ENCODE peak calls at places on chromosomes 11 and 22, in six cellular contexts. L, A, E, Q, I and O are unnamed samples.

GRCh38 chr11:120660024-120660565 is 148.5 kb downstream of the GRIK4 start:
- DNase-seq in I (peak), E (no peak), Q (peak), A (no peak), L (no peak), O (peak)

GRCh38 chr11:63564056-63564784 is 1.0 kb upstream of the PLAAT2 start:
- DNase-seq in E (no peak), Q (no peak), I (no peak), L (no peak), A (peak), O (no peak)

GRCh38 chr11:67581469-67581868 is 2.1 kb upstream of the GSTP1 start:
- DNase-seq in E (no peak), Q (no peak), L (no peak), I (no peak), A (no peak), O (peak)

GRCh38 chr11:70517203-70517602 is 118.9 kb downstream of the CTTN start:
- DNase-seq in Q (no peak), E (no peak), I (no peak), L (no peak), A (no peak), O (no peak)

GRCh38 chr11:72924568-72925190 is 110.5 kb downstream of the ATG16L2 start:
- DNase-seq in A (no peak), E (peak), I (peak), L (no peak), Q (peak), O (no peak)

GRCh38 chr11:9803685-9804413 is 140.0 kb downstream of the SWAP70 start:
- DNase-seq in I (no peak), E (no peak), A (no peak), L (no peak), Q (no peak), O (no peak)

GRCh38 chr11:12508151-12508740 is 130.9 kb downstream of the PARVA start:
- DNase-seq in I (no peak), E (peak), A (no peak), Q (peak), L (no peak), O (no peak)

GRCh38 chr22:49712195-49712791 is 115.4 kb downstream of the BRD1 start:
- DNase-seq in E (no peak), L (peak), Q (peak), I (no peak), A (no peak), O (peak)

GRCh38 chr22:47160141-47160541 is 397.7 kb downstream of the TBC1D22A start:
- DNase-seq in Q (no peak), I (no peak), A (no peak), L (no peak), E (no peak), O (no peak)

GRCh38 chr11:121928597-121929580 is 187.1 kb downstream of the BLID start:
- DNase-seq in E (no peak), Q (peak), L (peak), I (no peak), A (no peak), O (peak)

GRCh38 chr11:62646825-62647608 is 604 bp upstream of the GANAB start:
- DNase-seq in A (no peak), I (no peak), E (no peak), Q (no peak), L (no peak), O (no peak)

GRCh38 chr22:45678961-45679912 is 7.6 kb downstream of the ATXN10 start:
- DNase-seq in E (no peak), L (no peak), A (no peak), Q (no peak), I (no peak), O (no peak)

GRCh38 chr22:25057013-25057881 is 104.7 kb downstream of the KIAA1671 start:
- DNase-seq in E (peak), I (no peak), Q (peak), L (peak), A (peak), O (peak)